ENCODE peak calls at places on chromosomes 4 and X, in six cellular contexts. L is esophagus muscularis mucosa, H is AG04450, U is upper lobe of left lung, I is Panc1, C is GM23338. O is an unnamed sample.
A peak's percentile ranks its signal among the peaks of the same experiment; 100 is the strongest.

GRCh38 chr4:5364406-5364805 is 313.1 kb downstream of the STK32B start:
- DNase-seq in I (no peak), C (no peak), H (no peak), L (no peak), U (no peak), O (no peak)

GRCh38 chr4:179597301-179597700 is 2155.1 kb upstream of the AGA start:
- DNase-seq in H (no peak), I (no peak), L (no peak), U (no peak), C (no peak), O (no peak)

GRCh38 chr4:78293841-78294301 is 236.7 kb downstream of the FRAS1 start:
- DNase-seq in U (no peak), I (no peak), C (no peak), H (peak; percentile 48), L (no peak), O (no peak)

GRCh38 chr4:164779811-164780216 is 25.9 kb downstream of the SMIM31 start:
- DNase-seq in U (no peak), I (no peak), L (no peak), H (no peak), C (peak; percentile 78), O (no peak)

GRCh38 chr4:14771504-14772175 is 230.6 kb upstream of the CPEB2 start:
- DNase-seq in L (peak; percentile 77), C (no peak), I (no peak), H (no peak), U (no peak), O (no peak)

GRCh38 chr4:1635452-1635851 is 48.7 kb downstream of the FAM53A start:
- DNase-seq in L (no peak), U (peak; percentile 44), C (no peak), I (no peak), H (no peak), O (no peak)

GRCh38 chrX:97683256-97683655 is 799.5 kb downstream of the RPA4 start:
- DNase-seq in I (no peak), H (no peak), C (no peak), L (no peak), U (no peak), O (no peak)

GRCh38 chrX:44705817-44706551 is 137.8 kb upstream of the DUSP21 start:
- DNase-seq in U (no peak), C (no peak), H (no peak), L (no peak), I (no peak), O (no peak)

GRCh38 chrX:15848576-15848975 is 6.0 kb downstream of the AP1S2 start:
- DNase-seq in H (no peak), C (no peak), L (no peak), I (no peak), U (no peak), O (no peak)

GRCh38 chr4:3872834-3873313 is 106.7 kb downstream of the ADRA2C start:
- DNase-seq in L (no peak), U (no peak), I (no peak), C (peak; percentile 66), H (no peak), O (no peak)

GRCh38 chr4:9947168-9948062 is 73.9 kb downstream of the SLC2A9 start:
- DNase-seq in U (no peak), C (no peak), H (no peak), I (no peak), L (peak; percentile 74), O (no peak)

GRCh38 chr4:128528793-128529553 is 241.4 kb upstream of the PGRMC2 start:
- DNase-seq in I (peak; percentile 69), H (peak; percentile 91), C (peak; percentile 88), U (peak; percentile 38), L (peak; percentile 91), O (no peak)

GRCh38 chr4:15451866-15452765 is 17.6 kb upstream of the CC2D2A start:
- DNase-seq in L (peak; percentile 79), I (no peak), H (peak; percentile 90), C (no peak), U (no peak), O (no peak)

GRCh38 chrX:16573781-16574180 is 76.2 kb upstream of the S100G start:
- DNase-seq in L (no peak), I (no peak), H (no peak), U (no peak), C (no peak), O (no peak)

GRCh38 chrX:29090811-29091210 is 503.6 kb downstream of the IL1RAPL1 start:
- DNase-seq in L (no peak), U (no peak), H (no peak), C (peak; percentile 12), I (no peak), O (no peak)

GRCh38 chr4:905485-906214 is 26.5 kb downstream of the GAK start:
- DNase-seq in I (no peak), C (no peak), U (no peak), H (no peak), L (no peak), O (no peak)

DNA sequence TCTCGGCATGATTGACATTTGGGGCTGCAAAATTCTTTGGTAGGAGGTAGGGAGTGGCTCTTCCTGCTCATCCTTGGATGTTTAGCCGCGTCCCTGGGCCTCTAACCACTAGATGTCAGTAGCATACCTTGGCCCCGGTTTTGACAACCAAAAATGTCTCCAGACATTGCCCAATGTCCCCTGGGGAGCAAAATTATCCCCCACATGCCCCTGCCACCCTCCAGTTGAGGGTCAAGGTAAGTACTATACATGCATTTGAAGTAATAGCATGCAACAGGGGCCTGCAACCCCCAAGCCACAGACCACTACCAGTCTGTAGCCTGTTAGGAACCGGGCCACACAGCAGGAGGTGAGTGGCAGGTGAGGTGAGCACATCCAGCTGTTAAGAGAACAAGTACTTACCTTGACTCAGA is 17.6 kb upstream of the KIAA1210 start:
- DNase-seq in U (no peak), C (peak; percentile 48), I (no peak), H (no peak), L (no peak), O (no peak)
- TF ChIP-seq CTCF in U (no peak), C (peak; percentile 70), I (peak; percentile 77), H (peak; percentile 46), L (peak; percentile 28), O (peak; percentile 20)

GRCh38 chr4:81635128-81635527 is 163.4 kb upstream of the RASGEF1B start:
- DNase-seq in H (no peak), C (no peak), I (no peak), U (no peak), L (no peak), O (no peak)
- H3K27ac ChIP-seq in H (no peak overlapping the region), C (no peak overlapping the region), I (no peak overlapping the region), U (no peak overlapping the region), L (no peak overlapping the region), O (no peak overlapping the region)

GRCh38 chr4:68038272-68038671 is 75.0 kb upstream of the TMPRSS11A start:
- DNase-seq in L (no peak), U (no peak), I (no peak), C (no peak), H (no peak), O (no peak)
- TF ChIP-seq CTCF in L (no peak), U (no peak), I (no peak), C (no peak), H (no peak), O (no peak)

DNA sequence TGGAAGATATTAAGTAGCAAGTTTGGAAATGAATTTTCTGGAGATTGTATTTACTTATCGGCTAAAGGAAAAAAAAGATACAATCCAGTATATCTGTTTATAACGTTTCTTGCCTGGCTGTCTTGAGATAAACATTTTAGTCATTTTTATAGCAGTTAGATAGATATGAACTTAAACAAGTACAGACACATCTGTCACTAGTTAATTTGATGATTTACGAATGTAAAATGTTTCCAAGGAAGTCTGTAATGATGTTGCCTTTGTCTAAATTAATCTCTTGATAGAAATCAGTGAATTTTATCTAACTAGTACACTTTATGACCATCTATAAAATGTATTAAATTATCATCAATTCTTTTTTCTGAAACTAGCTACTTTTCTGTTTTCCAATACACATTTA is 5.7 kb downstream of the BMPR1B start:
- DNase-seq in C (no peak), H (no peak), U (no peak), L (no peak), I (no peak), O (no peak)
- H3K27ac ChIP-seq in C (no peak overlapping the region), H (no peak overlapping the region), U (no peak overlapping the region), L (no peak overlapping the region), I (no peak overlapping the region), O (no peak overlapping the region)

GRCh38 chrX:13750204-13750603 is 15.7 kb downstream of the OFD1 start:
- DNase-seq in C (peak; percentile 60), H (no peak), I (no peak), L (no peak), U (no peak), O (no peak)
- TF ChIP-seq CTCF in C (peak; percentile 64), H (peak; percentile 47), I (peak; percentile 63), L (peak; percentile 55), U (no peak), O (peak; percentile 35)

DNA sequence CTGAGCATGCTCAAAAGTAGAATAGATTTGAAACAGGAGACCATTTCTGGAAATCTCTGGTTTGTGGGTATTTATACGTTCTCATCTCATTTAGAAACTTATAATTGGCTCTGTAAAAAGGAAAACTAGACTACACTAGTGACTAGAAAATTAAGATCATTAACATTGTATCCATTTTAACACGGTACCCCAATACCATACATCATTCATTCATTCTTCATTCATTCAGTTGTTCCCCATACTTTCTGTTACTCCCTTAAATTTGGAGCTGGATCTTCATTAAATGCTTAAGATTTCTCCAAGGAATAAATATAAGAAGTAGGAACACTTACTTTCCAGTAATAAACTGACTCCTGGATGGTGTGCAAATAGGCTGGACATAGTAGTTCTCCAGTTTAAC is 1.3 kb downstream of the ARSJ start:
- DNase-seq in H (no peak), I (no peak), C (no peak), U (no peak), L (no peak), O (no peak)
- H3K27ac ChIP-seq in H (peak overlapping the region; percentile 93), I (peak overlapping the region; percentile 96), C (no peak overlapping the region), U (peak overlapping the region; percentile 88), L (peak overlapping the region; percentile 89), O (no peak overlapping the region)

GRCh38 chr4:71558248-71558647 is 219.4 kb downstream of the SLC4A4 start:
- DNase-seq in I (no peak), C (no peak), U (no peak), L (no peak), H (no peak), O (no peak)

GRCh38 chr4:71554025-71554424 is 215.2 kb downstream of the SLC4A4 start:
- DNase-seq in U (no peak), H (no peak), C (no peak), I (no peak), L (no peak), O (no peak)

GRCh38 chr4:71549516-71550160 is 210.8 kb downstream of the SLC4A4 start:
- DNase-seq in I (no peak), C (no peak), L (no peak), U (no peak), H (no peak), O (no peak)

GRCh38 chr4:71550220-71551190 is 211.7 kb downstream of the SLC4A4 start:
- DNase-seq in L (no peak), I (no peak), U (peak; percentile 21), H (peak; percentile 37), C (peak; percentile 53), O (no peak)

GRCh38 chr4:71553605-71554004 is 214.8 kb downstream of the SLC4A4 start:
- DNase-seq in H (no peak), C (peak; percentile 56), L (no peak), U (no peak), I (no peak), O (no peak)
- TF ChIP-seq CTCF in H (peak; percentile 68), C (peak; percentile 72), L (peak; percentile 39), U (peak; percentile 14), I (peak; percentile 10), O (peak; percentile 53)

O was measured in dorsolateral prefrontal cortex.